ENCODE peak calls at places on chromosomes 16 and 17, in four cellular contexts. One of them, this sample, is unnamed.
A peak's percentile ranks its signal among the peaks of the same experiment; 100 is the strongest.

GRCh38 chr17:56440391-56440790 is 153.1 kb upstream of the NOG start:
- DNase-seq in GM12878: no peak
- DNase-seq in H1: no peak
- DNase-seq in HepG2: no peak
- DNase-seq in this sample: no peak

GRCh38 chr17:17675925-17676534 is 5.2 kb upstream of the RAI1 start:
- DNase-seq in H1: no peak
- DNase-seq in HepG2: no peak
- DNase-seq in GM12878: no peak
- DNase-seq in this sample: no peak

GRCh38 chr16:228917-229730 is at the start of gene LUC7L:
- DNase-seq in HepG2: peak; percentile 79
- DNase-seq in GM12878: peak; percentile 40
- DNase-seq in H1: peak; percentile 51
- DNase-seq in this sample: peak; percentile 93

GRCh38 chr17:81242421-81243332 is 3.6 kb downstream of the NDUFAF8 start:
- DNase-seq in H1: no peak
- DNase-seq in GM12878: no peak
- DNase-seq in HepG2: no peak
- DNase-seq in this sample: no peak

GRCh38 chr17:988561-988960 is 8.4 kb upstream of the TIMM22 start:
- DNase-seq in GM12878: no peak
- DNase-seq in H1: no peak
- DNase-seq in HepG2: no peak
- DNase-seq in this sample: no peak

GRCh38 chr16:70592106-70592571 is 54.2 kb upstream of the IL34 start:
- DNase-seq in H1: no peak
- DNase-seq in HepG2: no peak
- DNase-seq in GM12878: no peak
- DNase-seq in this sample: no peak

GRCh38 chr17:75364078-75364477 is 41.4 kb downstream of the GRB2 start:
- DNase-seq in HepG2: no peak
- DNase-seq in GM12878: no peak
- DNase-seq in H1: no peak
- DNase-seq in this sample: no peak

GRCh38 chr17:58121925-58122324 is 26.3 kb upstream of the OR4D1 start:
- DNase-seq in GM12878: no peak
- DNase-seq in H1: no peak
- DNase-seq in HepG2: peak; percentile 56
- DNase-seq in this sample: peak; percentile 60

GRCh38 chr17:51056813-51057510 is 63.7 kb downstream of the SPAG9 start:
- DNase-seq in H1: no peak
- DNase-seq in HepG2: peak; percentile 68
- DNase-seq in GM12878: no peak
- DNase-seq in this sample: peak; percentile 55

GRCh38 chr17:57455063-57455914 is 199.0 kb downstream of the MSI2 start:
- DNase-seq in GM12878: peak; percentile 94
- DNase-seq in HepG2: no peak
- DNase-seq in H1: no peak
- DNase-seq in this sample: no peak

GRCh38 chr16:84687715-84688114 is 12.1 kb upstream of the USP10 start:
- DNase-seq in HepG2: no peak
- DNase-seq in GM12878: peak; percentile 76
- DNase-seq in H1: no peak
- DNase-seq in this sample: no peak

GRCh38 chr17:35101036-35101435 is 18.6 kb downstream of the RAD51D start:
- DNase-seq in GM12878: no peak
- DNase-seq in HepG2: no peak
- DNase-seq in H1: no peak
- DNase-seq in this sample: no peak

GRCh38 chr17:38719943-38720641 is 10.0 kb upstream of the CISD3 start:
- DNase-seq in GM12878: no peak
- DNase-seq in HepG2: no peak
- DNase-seq in H1: peak; percentile 50
- DNase-seq in this sample: peak; percentile 83

GRCh38 chr16:10003486-10003885 is 178.7 kb downstream of the GRIN2A start:
- DNase-seq in GM12878: no peak
- DNase-seq in HepG2: no peak
- DNase-seq in H1: no peak
- DNase-seq in this sample: no peak

GRCh38 chr17:52106638-52107261 is 51.8 kb downstream of the CA10 start:
- DNase-seq in HepG2: peak; percentile 33
- DNase-seq in GM12878: no peak
- DNase-seq in H1: no peak
- DNase-seq in this sample: peak; percentile 34

GRCh38 chr17:19341211-19341631 is 21.3 kb downstream of the B9D1 start:
- DNase-seq in HepG2: no peak
- DNase-seq in H1: no peak
- DNase-seq in GM12878: no peak
- DNase-seq in this sample: no peak

GRCh38 chr17:61399131-61400057 is at the start of gene TBX2:
- DNase-seq in HepG2: peak; percentile 80
- DNase-seq in H1: no peak
- DNase-seq in GM12878: no peak
- DNase-seq in this sample: no peak

GRCh38 chr16:1822801-1823200 is 3.8 kb downstream of the HAGH start:
- DNase-seq in HepG2: no peak
- DNase-seq in H1: no peak
- DNase-seq in GM12878: no peak
- DNase-seq in this sample: no peak

GRCh38 chr17:16513858-16514257 is 21.9 kb upstream of the LRRC75A start:
- DNase-seq in HepG2: no peak
- DNase-seq in GM12878: no peak
- DNase-seq in H1: no peak
- DNase-seq in this sample: no peak

GRCh38 chr17:14630025-14630424 is 329.1 kb downstream of the HS3ST3B1 start:
- DNase-seq in H1: no peak
- DNase-seq in HepG2: no peak
- DNase-seq in GM12878: no peak
- DNase-seq in this sample: no peak

GRCh38 chr16:5000573-5001001 is 33.1 kb downstream of the NAGPA start:
- DNase-seq in H1: no peak
- DNase-seq in GM12878: no peak
- DNase-seq in HepG2: no peak
- DNase-seq in this sample: no peak

GRCh38 chr17:45172541-45173286 is 11.0 kb downstream of the HEXIM2 start:
- DNase-seq in HepG2: peak; percentile 97
- DNase-seq in H1: no peak
- DNase-seq in GM12878: no peak
- DNase-seq in this sample: no peak

GRCh38 chr16:28301154-28301553 is 8.8 kb downstream of the SBK1 start:
- DNase-seq in HepG2: no peak
- DNase-seq in H1: no peak
- DNase-seq in GM12878: no peak
- DNase-seq in this sample: no peak

GRCh38 chr17:37182786-37183185 is 193.0 kb upstream of the C17orf78 start:
- DNase-seq in H1: no peak
- DNase-seq in HepG2: no peak
- DNase-seq in GM12878: no peak
- DNase-seq in this sample: no peak

GRCh38 chr17:21287703-21288449 is 3.4 kb downstream of the MAP2K3 start:
- DNase-seq in HepG2: peak; percentile 97
- DNase-seq in GM12878: peak; percentile 83
- DNase-seq in H1: no peak
- DNase-seq in this sample: no peak

GRCh38 chr17:7355053-7355452 is at the start of gene TMEM95:
- DNase-seq in HepG2: no peak
- DNase-seq in GM12878: no peak
- DNase-seq in H1: no peak
- DNase-seq in this sample: no peak

GRCh38 chr16:1159325-1159972 is 6.5 kb downstream of the CACNA1H start:
- DNase-seq in HepG2: peak; percentile 25
- DNase-seq in H1: no peak
- DNase-seq in GM12878: no peak
- DNase-seq in this sample: no peak

GRCh38 chr16:11432856-11433395 is 87.7 kb downstream of the RMI2 start:
- DNase-seq in HepG2: no peak
- DNase-seq in H1: no peak
- DNase-seq in GM12878: no peak
- DNase-seq in this sample: no peak

GRCh38 chr17:75289832-75290337 is 652 bp upstream of the SLC25A19 start:
- DNase-seq in GM12878: peak; percentile 71
- DNase-seq in HepG2: no peak
- DNase-seq in H1: no peak
- DNase-seq in this sample: no peak

GRCh38 chr16:16021988-16022682 is 72.7 kb downstream of the ABCC1 start:
- DNase-seq in HepG2: peak; percentile 88
- DNase-seq in GM12878: no peak
- DNase-seq in H1: no peak
- DNase-seq in this sample: peak; percentile 95

GRCh38 chr17:82281502-82282238 is 8.2 kb upstream of the CSNK1D start:
- DNase-seq in GM12878: peak; percentile 30
- DNase-seq in H1: no peak
- DNase-seq in HepG2: no peak
- DNase-seq in this sample: no peak

GRCh38 chr17:1577186-1577585 is 14.6 kb upstream of the PITPNA start:
- DNase-seq in HepG2: peak; percentile 57
- DNase-seq in GM12878: no peak
- DNase-seq in H1: no peak
- DNase-seq in this sample: no peak

GRCh38 chr16:61957075-61957474 is 79.2 kb downstream of the CDH8 start:
- DNase-seq in H1: no peak
- DNase-seq in GM12878: no peak
- DNase-seq in HepG2: no peak
- DNase-seq in this sample: no peak

GRCh38 chr17:62587554-62587953 is 39.9 kb upstream of the MRC2 start:
- DNase-seq in HepG2: no peak
- DNase-seq in H1: no peak
- DNase-seq in GM12878: no peak
- DNase-seq in this sample: no peak

GRCh38 chr16:3121843-3122467 is 9.6 kb downstream of the ZNF205 start:
- DNase-seq in HepG2: no peak
- DNase-seq in GM12878: no peak
- DNase-seq in H1: no peak
- DNase-seq in this sample: no peak

GRCh38 chr17:34997355-34997862 is 17.1 kb downstream of the LIG3 start:
- DNase-seq in GM12878: no peak
- DNase-seq in HepG2: no peak
- DNase-seq in H1: no peak
- DNase-seq in this sample: no peak

GRCh38 chr16:56964243-56965148 is 2.7 kb downstream of the CETP start:
- DNase-seq in H1: peak; percentile 88
- DNase-seq in HepG2: peak; percentile 83
- DNase-seq in GM12878: no peak
- DNase-seq in this sample: peak; percentile 85
- TF ChIP-seq BRCA1 in H1: peak; percentile 61
- TF ChIP-seq BRCA1 in HepG2: peak; percentile 70
- TF ChIP-seq BRCA1 in GM12878: no peak
- TF ChIP-seq BRCA1 in this sample: no peak

GRCh38 chr16:85969159-85969558 is 70.2 kb downstream of the IRF8 start:
- DNase-seq in GM12878: no peak
- DNase-seq in H1: no peak
- DNase-seq in HepG2: no peak
- DNase-seq in this sample: no peak

GRCh38 chr16:85970016-85970711 is 71.2 kb downstream of the IRF8 start:
- DNase-seq in HepG2: no peak
- DNase-seq in H1: no peak
- DNase-seq in GM12878: no peak
- DNase-seq in this sample: no peak

GRCh38 chr16:85971877-85972638 is 73.1 kb downstream of the IRF8 start:
- DNase-seq in HepG2: no peak
- DNase-seq in H1: no peak
- DNase-seq in GM12878: no peak
- DNase-seq in this sample: no peak

GRCh38 chr16:85969591-85969990 is 70.6 kb downstream of the IRF8 start:
- DNase-seq in GM12878: no peak
- DNase-seq in HepG2: no peak
- DNase-seq in H1: no peak
- DNase-seq in this sample: no peak

DNA sequence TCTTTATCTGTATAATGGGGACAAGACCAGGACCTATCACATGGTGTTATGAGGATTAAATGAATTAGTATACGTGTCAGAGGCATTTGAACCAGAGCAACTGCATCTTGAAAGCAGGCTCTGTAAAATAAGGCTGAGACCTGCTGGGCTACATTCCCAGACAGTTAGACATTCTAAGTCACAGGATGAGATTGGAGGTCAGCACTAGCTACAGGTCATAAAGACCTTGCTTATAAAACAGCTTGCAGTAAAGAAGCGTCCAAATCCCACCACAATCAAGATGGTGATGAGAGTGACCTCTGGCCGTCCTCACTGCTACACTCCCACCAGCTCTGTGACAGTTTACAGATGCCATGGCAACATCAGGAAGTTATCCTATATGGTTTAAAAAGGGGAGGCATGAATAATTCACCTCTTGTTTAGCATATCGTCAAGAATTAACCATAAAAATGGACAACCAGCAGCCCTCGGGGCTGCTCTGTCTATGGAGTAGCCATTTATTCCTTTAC is 71.8 kb downstream of the IRF8 start:
- DNase-seq in H1: no peak
- DNase-seq in GM12878: no peak
- DNase-seq in HepG2: no peak
- DNase-seq in this sample: no peak
- H2AFZ ChIP-seq in H1: no peak overlapping the region
- H2AFZ ChIP-seq in GM12878: no peak overlapping the region
- H2AFZ ChIP-seq in HepG2: no peak overlapping the region
- H2AFZ ChIP-seq in this sample: no peak overlapping the region

DNA sequence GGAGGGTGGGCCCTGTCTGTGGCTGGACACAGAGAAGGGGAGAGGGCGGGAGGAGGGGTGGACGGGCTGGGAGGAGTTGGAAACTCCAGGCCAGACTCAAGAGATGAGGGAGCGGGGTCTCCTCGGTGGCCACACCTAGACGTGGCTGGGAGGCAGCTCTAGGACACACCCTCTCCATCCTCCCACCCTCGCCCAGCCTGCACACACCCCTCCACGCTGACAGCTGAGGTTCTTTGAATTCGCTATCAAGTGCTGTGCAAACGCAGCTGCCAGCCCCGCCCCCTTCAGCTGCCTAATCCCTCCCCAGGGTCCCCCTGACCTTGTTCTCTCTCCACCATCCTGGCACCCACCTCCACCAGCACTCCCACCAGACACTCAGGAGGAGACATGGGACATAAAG is 48.7 kb downstream of the DNAH17 start:
- DNase-seq in GM12878: no peak
- DNase-seq in H1: no peak
- DNase-seq in HepG2: no peak
- DNase-seq in this sample: peak; percentile 54
- TF ChIP-seq BRCA1 in GM12878: no peak
- TF ChIP-seq BRCA1 in H1: no peak
- TF ChIP-seq BRCA1 in HepG2: no peak
- TF ChIP-seq BRCA1 in this sample: no peak

GRCh38 chr16:67043420-67043819 is 14.5 kb downstream of the CBFB start:
- DNase-seq in H1: no peak
- DNase-seq in HepG2: no peak
- DNase-seq in GM12878: no peak
- DNase-seq in this sample: no peak

GRCh38 chr16:67036323-67036741 is 7.4 kb downstream of the CBFB start:
- DNase-seq in GM12878: no peak
- DNase-seq in H1: no peak
- DNase-seq in HepG2: no peak
- DNase-seq in this sample: no peak

GRCh38 chr16:67040906-67041305 is 12.0 kb downstream of the CBFB start:
- DNase-seq in HepG2: no peak
- DNase-seq in H1: no peak
- DNase-seq in GM12878: no peak
- DNase-seq in this sample: no peak

GRCh38 chr16:67035364-67035763 is 6.4 kb downstream of the CBFB start:
- DNase-seq in HepG2: no peak
- DNase-seq in GM12878: no peak
- DNase-seq in H1: no peak
- DNase-seq in this sample: no peak

GRCh38 chr16:67039260-67040020 is 10.5 kb downstream of the CBFB start:
- DNase-seq in HepG2: no peak
- DNase-seq in GM12878: no peak
- DNase-seq in H1: no peak
- DNase-seq in this sample: no peak
- H2AFZ ChIP-seq in HepG2: no peak overlapping the region
- H2AFZ ChIP-seq in GM12878: no peak overlapping the region
- H2AFZ ChIP-seq in H1: no peak overlapping the region
- H2AFZ ChIP-seq in this sample: no peak overlapping the region